ENCODE peak calls at places on chromosome X, in seven cellular contexts. W is HCT116, X is hepatocyte, N is ovary, A is cardiac muscle cell, U is astrocyte, G is MM.1S. D is an unnamed sample.

GRCh38 chrX:154718607-154719006 is 32.3 kb downstream of the GAB3 start:
- DNase-seq in W (no peak), X (no peak), N (no peak), A (no peak), U (no peak), G (no peak), D (peak)

GRCh38 chrX:38220024-38220935 is at the start of gene SRPX:
- DNase-seq in W (peak), X (peak), N (no peak), A (peak), U (peak), G (peak), D (no peak)

GRCh38 chrX:9775930-9776329 is 10.3 kb upstream of the GPR143 start:
- DNase-seq in W (no peak), X (no peak), N (no peak), A (no peak), U (no peak), G (peak), D (no peak)

GRCh38 chrX:134849390-134849789 is 141.4 kb upstream of the SMIM10 start:
- DNase-seq in W (no peak), X (no peak), N (no peak), A (peak), U (peak), G (no peak), D (no peak)

GRCh38 chrX:5431823-5432222 is 796.8 kb downstream of the NLGN4X start:
- DNase-seq in W (no peak), X (peak), N (no peak), A (no peak), U (no peak), G (no peak), D (no peak)

GRCh38 chrX:119234931-119235555 is 1.0 kb upstream of the PGRMC1 start:
- DNase-seq in W (no peak), X (no peak), N (peak), A (peak), U (no peak), G (no peak), D (no peak)

GRCh38 chrX:131792356-131792749 is 230.7 kb upstream of the STK26 start:
- DNase-seq in W (no peak), X (no peak), N (peak), A (no peak), U (peak), G (peak), D (no peak)

GRCh38 chrX:9379697-9380551 is 84.9 kb upstream of the TBL1X start:
- DNase-seq in W (peak), X (peak), N (no peak), A (peak), U (peak), G (no peak), D (no peak)

GRCh38 chrX:397575-397974 is 10.9 kb upstream of the PPP2R3B start:
- DNase-seq in W (no peak), X (peak), N (peak), A (peak), U (peak), G (no peak), D (no peak)

GRCh38 chrX:129717902-129718301 is 20.9 kb upstream of the XPNPEP2 start:
- DNase-seq in W (no peak), X (no peak), N (no peak), A (peak), U (peak), G (no peak), D (no peak)

GRCh38 chrX:103685396-103685795 is 1.1 kb downstream of the MORF4L2 start:
- DNase-seq in W (no peak), X (peak), N (no peak), A (peak), U (no peak), G (no peak), D (peak)

GRCh38 chrX:118644378-118644777 is 83.0 kb upstream of the IL13RA1 start:
- DNase-seq in W (peak), X (peak), N (no peak), A (peak), U (peak), G (no peak), D (peak)

GRCh38 chrX:47483310-47484268 is 567 bp upstream of the ZNF41 start:
- DNase-seq in W (no peak), X (peak), N (peak), A (peak), U (peak), G (no peak), D (no peak)

GRCh38 chrX:108396188-108396885 is 41.9 kb downstream of the COL4A6 start:
- DNase-seq in W (peak), X (peak), N (no peak), A (no peak), U (peak), G (no peak), D (no peak)
- H3K27ac ChIP-seq in W (peak), X (peak), N (no peak), A (peak), U (no peak), G (no peak), D (no peak)

GRCh38 chrX:24965400-24965799 is 50.4 kb downstream of the ARX start:
- DNase-seq in W (no peak), X (no peak), N (no peak), A (no peak), U (no peak), G (no peak), D (no peak)
- H3K27ac ChIP-seq in W (no peak), X (no peak), N (no peak), A (no peak), U (no peak), G (no peak), D (no peak)

GRCh38 chrX:145729635-145730034 is 88.0 kb upstream of the SLITRK2 start:
- DNase-seq in W (no peak), X (no peak), N (no peak), A (no peak), U (peak), G (no peak), D (no peak)

GRCh38 chrX:145727476-145727875 is 90.2 kb upstream of the SLITRK2 start:
- DNase-seq in W (no peak), X (no peak), N (no peak), A (no peak), U (no peak), G (no peak), D (no peak)
- H3K27ac ChIP-seq in W (no peak), X (no peak), N (no peak), A (no peak), U (no peak), G (no peak), D (no peak)

GRCh38 chrX:40290519-40290918 is 192.8 kb upstream of the BCOR start:
- DNase-seq in W (no peak), X (no peak), N (no peak), A (no peak), U (no peak), G (no peak), D (no peak)
- H3K27ac ChIP-seq in W (no peak), X (no peak), N (no peak), A (no peak), U (no peak), G (no peak), D (no peak)